ENCODE peak calls at places on chromosomes 12 and 14, in six cellular contexts. One of them, this sample, is unnamed.

GRCh38 chr12:58969227-58969626 is 48.9 kb upstream of the LRIG3 start:
- DNase-seq in H9: no peak
- DNase-seq in IMR-90: no peak
- DNase-seq in mesenchymal stem cell: no peak
- DNase-seq in H1: no peak
- DNase-seq in trophoblast cell: no peak
- DNase-seq in this sample: no peak

GRCh38 chr12:127355061-127355820 is 911.7 kb upstream of the TMEM132C start:
- DNase-seq in H9: peak
- DNase-seq in IMR-90: no peak
- DNase-seq in mesenchymal stem cell: no peak
- DNase-seq in H1: peak
- DNase-seq in trophoblast cell: no peak
- DNase-seq in this sample: no peak

GRCh38 chr12:47801904-47802246 is 17.8 kb downstream of the HDAC7 start:
- DNase-seq in H9: no peak
- DNase-seq in IMR-90: no peak
- DNase-seq in mesenchymal stem cell: no peak
- DNase-seq in H1: no peak
- DNase-seq in trophoblast cell: no peak
- DNase-seq in this sample: no peak

GRCh38 chr14:95227279-95227860 is 70.0 kb upstream of the DICER1 start:
- DNase-seq in H9: no peak
- DNase-seq in IMR-90: peak
- DNase-seq in mesenchymal stem cell: no peak
- DNase-seq in H1: no peak
- DNase-seq in trophoblast cell: no peak
- DNase-seq in this sample: no peak

GRCh38 chr14:30362369-30363218 is 196.4 kb upstream of the G2E3 start:
- DNase-seq in H9: no peak
- DNase-seq in IMR-90: no peak
- DNase-seq in mesenchymal stem cell: no peak
- DNase-seq in H1: no peak
- DNase-seq in trophoblast cell: no peak
- DNase-seq in this sample: no peak

GRCh38 chr12:43349863-43350262 is 202.1 kb downstream of the ADAMTS20 start:
- DNase-seq in H9: no peak
- DNase-seq in IMR-90: peak
- DNase-seq in mesenchymal stem cell: peak
- DNase-seq in H1: no peak
- DNase-seq in trophoblast cell: no peak
- DNase-seq in this sample: no peak

GRCh38 chr12:108509806-108510205 is 5.3 kb upstream of the FICD start:
- DNase-seq in H9: no peak
- DNase-seq in IMR-90: no peak
- DNase-seq in mesenchymal stem cell: no peak
- DNase-seq in H1: no peak
- DNase-seq in trophoblast cell: no peak
- DNase-seq in this sample: no peak

GRCh38 chr14:62098357-62098756 is 336.1 kb downstream of the SNAPC1 start:
- DNase-seq in H9: no peak
- DNase-seq in IMR-90: no peak
- DNase-seq in mesenchymal stem cell: no peak
- DNase-seq in H1: no peak
- DNase-seq in trophoblast cell: no peak
- DNase-seq in this sample: no peak

GRCh38 chr14:78921856-78922255 is 751.7 kb downstream of the NRXN3 start:
- DNase-seq in H9: no peak
- DNase-seq in IMR-90: peak
- DNase-seq in mesenchymal stem cell: peak
- DNase-seq in H1: no peak
- DNase-seq in trophoblast cell: no peak
- DNase-seq in this sample: no peak

GRCh38 chr12:102962532-102962931 is 5.1 kb downstream of the ASCL1 start:
- DNase-seq in H9: no peak
- DNase-seq in IMR-90: no peak
- DNase-seq in mesenchymal stem cell: no peak
- DNase-seq in H1: no peak
- DNase-seq in trophoblast cell: no peak
- DNase-seq in this sample: no peak

GRCh38 chr14:88866305-88866704 is 41.9 kb downstream of the TTC8 start:
- DNase-seq in H9: no peak
- DNase-seq in IMR-90: peak
- DNase-seq in mesenchymal stem cell: peak
- DNase-seq in H1: no peak
- DNase-seq in trophoblast cell: peak
- DNase-seq in this sample: peak

GRCh38 chr14:42140831-42141279 is 534.2 kb downstream of the LRFN5 start:
- DNase-seq in H9: no peak
- DNase-seq in IMR-90: peak
- DNase-seq in mesenchymal stem cell: peak
- DNase-seq in H1: no peak
- DNase-seq in trophoblast cell: no peak
- DNase-seq in this sample: no peak

GRCh38 chr12:73629893-73630872 is 907.5 kb upstream of the ATXN7L3B start:
- DNase-seq in H9: peak
- DNase-seq in IMR-90: no peak
- DNase-seq in mesenchymal stem cell: no peak
- DNase-seq in H1: no peak
- DNase-seq in trophoblast cell: no peak
- DNase-seq in this sample: no peak

GRCh38 chr12:22282283-22282682 is 52.2 kb downstream of the ST8SIA1 start:
- DNase-seq in H9: no peak
- DNase-seq in IMR-90: peak
- DNase-seq in mesenchymal stem cell: peak
- DNase-seq in H1: no peak
- DNase-seq in trophoblast cell: peak
- DNase-seq in this sample: no peak

GRCh38 chr12:98084950-98085349 is 430.4 kb upstream of the TMPO start:
- DNase-seq in H9: no peak
- DNase-seq in IMR-90: no peak
- DNase-seq in mesenchymal stem cell: no peak
- DNase-seq in H1: no peak
- DNase-seq in trophoblast cell: no peak
- DNase-seq in this sample: peak

GRCh38 chr14:105349992-105350391 is 35.4 kb downstream of the PACS2 start:
- DNase-seq in H9: no peak
- DNase-seq in IMR-90: no peak
- DNase-seq in mesenchymal stem cell: no peak
- DNase-seq in H1: no peak
- DNase-seq in trophoblast cell: no peak
- DNase-seq in this sample: no peak

GRCh38 chr14:63875311-63875710 is 22.5 kb downstream of the SYNE2 start:
- DNase-seq in H9: no peak
- DNase-seq in IMR-90: peak
- DNase-seq in mesenchymal stem cell: peak
- DNase-seq in H1: no peak
- DNase-seq in trophoblast cell: no peak
- DNase-seq in this sample: no peak

GRCh38 chr14:74636424-74637183 is 24.6 kb upstream of the LTBP2 start:
- DNase-seq in H9: no peak
- DNase-seq in IMR-90: no peak
- DNase-seq in mesenchymal stem cell: peak
- DNase-seq in H1: no peak
- DNase-seq in trophoblast cell: no peak
- DNase-seq in this sample: no peak

GRCh38 chr12:98469108-98469507 is 46.3 kb upstream of the TMPO start:
- DNase-seq in H9: no peak
- DNase-seq in IMR-90: no peak
- DNase-seq in mesenchymal stem cell: no peak
- DNase-seq in H1: no peak
- DNase-seq in trophoblast cell: no peak
- DNase-seq in this sample: no peak

GRCh38 chr14:89899917-89900680 is 54.4 kb downstream of the EFCAB11 start:
- DNase-seq in H9: no peak
- DNase-seq in IMR-90: peak
- DNase-seq in mesenchymal stem cell: peak
- DNase-seq in H1: no peak
- DNase-seq in trophoblast cell: peak
- DNase-seq in this sample: no peak

GRCh38 chr12:29158364-29158763 is 9.3 kb downstream of the FAR2 start:
- DNase-seq in H9: no peak
- DNase-seq in IMR-90: no peak
- DNase-seq in mesenchymal stem cell: peak
- DNase-seq in H1: no peak
- DNase-seq in trophoblast cell: peak
- DNase-seq in this sample: no peak
- H4K91ac ChIP-seq in H9: no peak
- H4K91ac ChIP-seq in IMR-90: no peak
- H4K91ac ChIP-seq in mesenchymal stem cell: no peak
- H4K91ac ChIP-seq in H1: no peak
- H4K91ac ChIP-seq in trophoblast cell: no peak
- H4K91ac ChIP-seq in this sample: no peak

GRCh38 chr12:19810213-19810612 is 370.9 kb downstream of the AEBP2 start:
- DNase-seq in H9: no peak
- DNase-seq in IMR-90: no peak
- DNase-seq in mesenchymal stem cell: no peak
- DNase-seq in H1: no peak
- DNase-seq in trophoblast cell: no peak
- DNase-seq in this sample: no peak
- H4K91ac ChIP-seq in H9: no peak
- H4K91ac ChIP-seq in IMR-90: no peak
- H4K91ac ChIP-seq in mesenchymal stem cell: no peak
- H4K91ac ChIP-seq in H1: no peak
- H4K91ac ChIP-seq in trophoblast cell: no peak
- H4K91ac ChIP-seq in this sample: no peak

GRCh38 chr14:68638817-68639517 is 153.9 kb downstream of the ZFP36L1 start:
- DNase-seq in H9: peak
- DNase-seq in IMR-90: no peak
- DNase-seq in mesenchymal stem cell: no peak
- DNase-seq in H1: peak
- DNase-seq in trophoblast cell: no peak
- DNase-seq in this sample: no peak
- H4K91ac ChIP-seq in H9: no peak
- H4K91ac ChIP-seq in IMR-90: peak
- H4K91ac ChIP-seq in mesenchymal stem cell: peak
- H4K91ac ChIP-seq in H1: peak
- H4K91ac ChIP-seq in trophoblast cell: peak
- H4K91ac ChIP-seq in this sample: peak

DNA sequence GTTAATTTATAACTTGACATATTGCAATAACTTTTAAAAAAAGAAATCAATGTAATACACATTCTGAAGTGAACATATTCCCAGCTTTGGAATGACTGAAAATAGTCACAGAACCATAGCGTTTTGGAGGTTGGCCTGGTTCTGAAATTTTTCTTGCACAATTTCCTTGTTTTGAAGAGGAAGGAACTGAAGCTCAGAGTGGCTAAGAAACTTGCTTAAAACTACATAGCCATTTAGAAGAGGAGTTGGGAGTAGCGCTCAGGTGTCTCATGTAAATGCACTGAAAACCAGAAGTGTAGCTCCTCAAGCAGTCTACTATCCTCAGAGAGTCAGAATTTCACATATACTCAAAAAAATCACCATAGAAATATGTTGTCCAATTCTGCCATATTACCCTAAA is 41.2 kb downstream of the SLC38A1 start:
- DNase-seq in H9: no peak
- DNase-seq in IMR-90: no peak
- DNase-seq in mesenchymal stem cell: no peak
- DNase-seq in H1: no peak
- DNase-seq in trophoblast cell: no peak
- DNase-seq in this sample: no peak
- H4K91ac ChIP-seq in H9: no peak
- H4K91ac ChIP-seq in IMR-90: no peak
- H4K91ac ChIP-seq in mesenchymal stem cell: no peak
- H4K91ac ChIP-seq in H1: no peak
- H4K91ac ChIP-seq in trophoblast cell: no peak
- H4K91ac ChIP-seq in this sample: no peak

DNA sequence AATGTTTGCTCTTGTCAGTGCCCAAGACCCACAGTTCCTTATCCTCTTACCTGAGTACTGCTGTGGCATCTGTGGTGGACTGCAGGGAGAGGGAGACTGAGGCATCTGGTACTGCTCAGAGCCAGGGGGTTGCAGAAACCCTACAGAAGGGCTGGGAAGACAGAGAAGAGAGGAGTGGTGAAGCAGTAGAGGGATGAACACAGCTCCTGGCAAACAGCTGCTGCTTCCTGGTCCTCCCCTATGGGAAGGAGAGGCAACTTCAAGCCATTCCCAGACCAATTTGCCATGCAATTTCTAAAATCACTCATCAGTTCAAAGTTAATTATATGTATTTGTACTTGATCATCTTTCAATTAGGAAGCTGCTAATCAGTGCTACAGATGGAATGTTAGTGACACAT is 15.7 kb upstream of the STAC3 start:
- DNase-seq in H9: no peak
- DNase-seq in IMR-90: no peak
- DNase-seq in mesenchymal stem cell: no peak
- DNase-seq in H1: no peak
- DNase-seq in trophoblast cell: no peak
- DNase-seq in this sample: no peak
- H4K91ac ChIP-seq in H9: no peak
- H4K91ac ChIP-seq in IMR-90: no peak
- H4K91ac ChIP-seq in mesenchymal stem cell: no peak
- H4K91ac ChIP-seq in H1: no peak
- H4K91ac ChIP-seq in trophoblast cell: no peak
- H4K91ac ChIP-seq in this sample: no peak

GRCh38 chr14:99514552-99515300 is 33.5 kb downstream of the CCNK start:
- DNase-seq in H9: peak
- DNase-seq in IMR-90: no peak
- DNase-seq in mesenchymal stem cell: no peak
- DNase-seq in H1: no peak
- DNase-seq in trophoblast cell: no peak
- DNase-seq in this sample: no peak
- H4K91ac ChIP-seq in H9: no peak
- H4K91ac ChIP-seq in IMR-90: no peak
- H4K91ac ChIP-seq in mesenchymal stem cell: no peak
- H4K91ac ChIP-seq in H1: no peak
- H4K91ac ChIP-seq in trophoblast cell: no peak
- H4K91ac ChIP-seq in this sample: no peak

DNA sequence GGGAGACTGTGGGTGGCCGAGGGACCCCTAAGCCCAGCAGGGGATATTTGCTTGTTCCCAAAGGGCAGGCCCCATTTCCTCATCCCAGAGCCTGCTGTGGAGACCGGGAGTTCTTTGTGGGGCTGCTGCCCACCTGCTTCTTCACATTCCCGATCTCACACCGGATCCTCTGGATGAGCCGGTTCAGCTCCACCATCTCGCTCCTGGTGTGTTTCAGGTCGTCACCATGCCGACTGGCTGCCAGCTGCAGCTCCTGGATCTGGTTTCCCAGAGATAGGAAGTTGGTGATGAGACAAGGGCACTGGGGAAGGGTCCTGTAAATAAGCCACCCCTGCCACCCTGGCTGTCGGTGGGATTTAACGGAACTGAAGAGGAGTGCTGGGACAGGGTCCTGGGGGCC is 3.9 kb downstream of the KRT74 start:
- DNase-seq in H9: no peak
- DNase-seq in IMR-90: no peak
- DNase-seq in mesenchymal stem cell: no peak
- DNase-seq in H1: no peak
- DNase-seq in trophoblast cell: no peak
- DNase-seq in this sample: no peak
- H4K91ac ChIP-seq in H9: no peak
- H4K91ac ChIP-seq in IMR-90: no peak
- H4K91ac ChIP-seq in mesenchymal stem cell: no peak
- H4K91ac ChIP-seq in H1: no peak
- H4K91ac ChIP-seq in trophoblast cell: no peak
- H4K91ac ChIP-seq in this sample: no peak

This sample was measured in neuronal stem cell.